ENCODE peak calls at places on chromosomes 6 and 20, in nine cellular contexts. F is stimulated activated CD4-positive, alpha-beta T cell treated with anti-CD3 and anti-CD28 coated beads, TNF-alpha, amount 100 ng/mL, for 24 hours; O is Ammon's horn; N is breast epithelium; S is neural crest cell; L is sigmoid colon; G is NCI-H1417; C is activated naive CD8-positive, alpha-beta T cell treated with anti-CD3 and anti-CD28 coated beads for 36 hours; V is NCI-H187. A is an unnamed sample.

GRCh38 chr6:69732640-69733039 is 64.2 kb downstream of the LMBRD1 start:
- DNase-seq in F (no peak), O (peak; percentile 15), N (no peak), S (no peak), L (no peak), G (peak; percentile 24), C (no peak), V (no peak), A (no peak)

GRCh38 chr6:53943410-53943809 is 148.6 kb downstream of the LRRC1 start:
- DNase-seq in F (no peak), O (peak; percentile 81), N (no peak), S (no peak), L (no peak), G (no peak), C (no peak), V (no peak), A (no peak)

GRCh38 chr6:133705731-133706130 is 183.2 kb upstream of the TCF21 start:
- DNase-seq in F (no peak), O (no peak), N (no peak), S (no peak), L (no peak), G (no peak), C (no peak), V (no peak), A (no peak)

GRCh38 chr6:111686249-111686997 is 80.7 kb upstream of the TRAF3IP2 start:
- DNase-seq in F (no peak), O (peak; percentile 60), N (no peak), S (peak; percentile 48), L (no peak), G (no peak), C (no peak), V (no peak), A (no peak)

GRCh38 chr6:30555428-30556005 is 772 bp downstream of the GNL1 start:
- DNase-seq in F (no peak), O (peak; percentile 57), N (peak; percentile 56), S (peak; percentile 45), L (peak; percentile 87), G (peak; percentile 57), C (peak; percentile 35), V (no peak), A (peak; percentile 46)

GRCh38 chr6:57205550-57206328 is 16.4 kb downstream of the RAB23 start:
- DNase-seq in F (no peak), O (no peak), N (no peak), S (no peak), L (no peak), G (no peak), C (no peak), V (no peak), A (no peak)

GRCh38 chr6:170374571-170375444 is 68.2 kb downstream of the FAM120B start:
- DNase-seq in F (no peak), O (no peak), N (no peak), S (no peak), L (no peak), G (no peak), C (no peak), V (no peak), A (no peak)

GRCh38 chr20:45576995-45577394 is 2.1 kb downstream of the WFDC8 start:
- DNase-seq in F (no peak), O (no peak), N (no peak), S (no peak), L (no peak), G (no peak), C (no peak), V (no peak), A (no peak)

GRCh38 chr6:167013067-167013466 is 13.9 kb downstream of the CEP43 start:
- DNase-seq in F (no peak), O (no peak), N (no peak), S (no peak), L (no peak), G (no peak), C (no peak), V (no peak), A (no peak)

A was measured in stomach.